ENCODE peak calls at places on chromosomes 16 and 17, in nine cellular contexts. A is ELR, Y is caudate nucleus, I is ascending aorta, L is brain microvascular endothelial cell, B is left cardiac atrium, V is RWPE2, E is neural crest cell, N is lung. P is an unnamed sample.
A peak's percentile ranks its signal among the peaks of the same experiment; 100 is the strongest.

GRCh38 chr17:42809250-42809649 is 10.6 kb downstream of the CNTD1 start:
- DNase-seq in A (peak; percentile 86), I (no peak), L (no peak), N (no peak), E (no peak), B (peak; percentile 46), V (no peak), Y (peak; percentile 2), P (no peak)

GRCh38 chr16:2842340-2843000 is 12.4 kb downstream of the ZG16B start:
- DNase-seq in L (no peak), V (peak; percentile 59), A (peak; percentile 24), I (peak; percentile 68), N (peak; percentile 61), Y (no peak), B (peak; percentile 70), E (peak; percentile 32), P (no peak)

GRCh38 chr16:67372664-67373063 is 20.6 kb downstream of the TPPP3 start:
- DNase-seq in Y (no peak), L (no peak), I (no peak), V (no peak), N (no peak), A (peak; percentile 47), E (no peak), B (no peak), P (no peak)

GRCh38 chr17:77786090-77786489 is 172.4 kb upstream of the TNRC6C start:
- DNase-seq in A (no peak), L (no peak), Y (no peak), E (no peak), B (no peak), I (no peak), N (no peak), V (no peak), P (no peak)

GRCh38 chr16:80985611-80986010 is 21.1 kb downstream of the CMC2 start:
- DNase-seq in I (no peak), E (no peak), Y (no peak), A (no peak), V (no peak), L (no peak), N (no peak), B (no peak), P (no peak)

GRCh38 chr17:79650283-79650682 is 39.4 kb upstream of the RBFOX3 start:
- DNase-seq in B (no peak), E (no peak), I (no peak), L (no peak), N (no peak), A (no peak), V (no peak), Y (no peak), P (no peak)

GRCh38 chr17:79836952-79837887 is 2.0 kb downstream of the CBX4 start:
- DNase-seq in N (peak; percentile 92), Y (no peak), L (peak; percentile 41), I (no peak), B (peak; percentile 83), A (peak; percentile 42), E (peak; percentile 31), V (peak; percentile 95), P (no peak)

GRCh38 chr17:17205368-17206148 is 575 bp downstream of the PLD6 start:
- DNase-seq in N (peak; percentile 49), L (no peak), I (peak; percentile 81), E (no peak), B (peak; percentile 57), Y (no peak), V (no peak), A (peak; percentile 82), P (no peak)

GRCh38 chr16:24729243-24729966 is at the start of gene TNRC6A:
- DNase-seq in V (peak; percentile 88), Y (peak; percentile 88), L (peak; percentile 80), A (peak; percentile 92), I (peak; percentile 95), E (peak; percentile 83), B (peak; percentile 93), N (peak; percentile 90), P (peak; percentile 51)

GRCh38 chr17:30939059-30939689 is 17.4 kb downstream of the ADAP2 start:
- DNase-seq in I (no peak), E (no peak), L (no peak), Y (no peak), A (no peak), B (no peak), N (no peak), V (no peak), P (no peak)

GRCh38 chr16:84462296-84463210 is 41.9 kb downstream of the MEAK7 start:
- DNase-seq in B (no peak), V (peak; percentile 60), N (no peak), Y (no peak), E (no peak), A (no peak), I (peak; percentile 51), L (no peak), P (no peak)

GRCh38 chr16:50901062-50901461 is 159.2 kb downstream of the CYLD start:
- DNase-seq in L (no peak), N (no peak), V (no peak), B (no peak), I (no peak), E (no peak), A (no peak), Y (no peak), P (no peak)

GRCh38 chr16:637081-638018 is 1.2 kb upstream of the METTL26 start:
- DNase-seq in N (peak; percentile 92), V (no peak), Y (peak; percentile 98), L (peak; percentile 73), A (peak; percentile 87), I (no peak), E (peak; percentile 80), B (peak; percentile 93), P (peak; percentile 60)

GRCh38 chr16:84553873-84554399 is 49.5 kb upstream of the MEAK7 start:
- DNase-seq in I (no peak), A (no peak), N (no peak), V (no peak), E (no peak), Y (no peak), L (no peak), B (no peak), P (no peak)

GRCh38 chr17:40112718-40113109 is 9.1 kb upstream of the MSL1 start:
- DNase-seq in I (peak; percentile 82), L (no peak), Y (no peak), E (no peak), B (no peak), V (no peak), N (no peak), A (no peak), P (no peak)

GRCh38 chr17:59706900-59707181 is 389 bp downstream of the PTRH2 start:
- DNase-seq in E (no peak), I (no peak), B (no peak), N (no peak), V (no peak), A (no peak), L (no peak), Y (no peak), P (no peak)

GRCh38 chr16:80230328-80231117 is 310.3 kb upstream of the DYNLRB2 start:
- DNase-seq in I (no peak), L (no peak), Y (no peak), E (no peak), V (no peak), N (no peak), B (no peak), A (no peak), P (no peak)

P was measured in thoracic aorta.